ENCODE peak calls at places on chromosomes 1 and 21, in seven cellular contexts. S, N, E, J, Q, A and P are unnamed samples.
A peak's percentile ranks its signal among the peaks of the same experiment; 100 is the strongest.

GRCh38 chr21:39108291-39109162 is 74.7 kb downstream of the PSMG1 start:
- DNase-seq in A (no peak), Q (no peak), N (no peak), S (no peak), J (no peak), E (no peak), P (no peak)

GRCh38 chr1:82788038-82788437 is 987.3 kb downstream of the ADGRL2 start:
- DNase-seq in A (no peak), J (no peak), E (no peak), S (no peak), N (no peak), Q (no peak), P (no peak)

GRCh38 chr1:31199301-31199790 is 40.3 kb downstream of the NKAIN1 start:
- DNase-seq in J (no peak), A (no peak), E (no peak), Q (no peak), S (no peak), N (no peak), P (no peak)

GRCh38 chr1:72023063-72023647 is 259.2 kb downstream of the NEGR1 start:
- DNase-seq in S (no peak), A (no peak), J (no peak), N (no peak), E (peak; percentile 25), Q (no peak), P (no peak)

GRCh38 chr1:106226550-106226949 is 829.9 kb upstream of the PRMT6 start:
- DNase-seq in A (no peak), S (no peak), N (no peak), Q (no peak), E (no peak), J (no peak), P (no peak)

GRCh38 chr21:32554832-32555436 is 30.4 kb downstream of the TCP10L start:
- DNase-seq in J (no peak), N (peak; percentile 46), E (no peak), A (no peak), S (no peak), Q (no peak), P (no peak)

GRCh38 chr1:210369425-210369824 is 40.7 kb downstream of the HHAT start:
- DNase-seq in A (no peak), S (no peak), Q (no peak), N (no peak), J (no peak), E (peak; percentile 90), P (no peak)

GRCh38 chr1:188089461-188089860 is 1260.7 kb downstream of the PLA2G4A start:
- DNase-seq in A (no peak), N (peak; percentile 11), E (peak; percentile 84), Q (no peak), S (no peak), J (peak; percentile 7), P (no peak)

GRCh38 chr1:228347181-228347580 is 59.5 kb downstream of the TRIM11 start:
- DNase-seq in Q (no peak), E (no peak), A (no peak), N (no peak), S (no peak), J (no peak), P (no peak)

GRCh38 chr21:43734830-43735229 is 15.9 kb downstream of the PDXK start:
- DNase-seq in A (no peak), S (no peak), Q (peak; percentile 83), J (peak; percentile 94), N (peak; percentile 67), E (no peak), P (no peak)

GRCh38 chr1:102970496-102971078 is 137.7 kb downstream of the COL11A1 start:
- DNase-seq in A (peak; percentile 65), S (peak; percentile 40), Q (peak; percentile 9), N (peak; percentile 75), J (peak; percentile 85), E (peak; percentile 75), P (peak; percentile 1)

GRCh38 chr1:197440730-197441129 is 172.7 kb downstream of the CRB1 start:
- DNase-seq in Q (no peak), A (no peak), J (peak; percentile 74), N (no peak), S (no peak), E (no peak), P (no peak)

GRCh38 chr1:31583995-31584868 is 7.9 kb downstream of the TINAGL1 start:
- DNase-seq in Q (no peak), E (no peak), A (no peak), J (peak; percentile 85), N (peak; percentile 53), S (no peak), P (no peak)

GRCh38 chr1:7436056-7437005 is 334.8 kb upstream of the VAMP3 start:
- DNase-seq in Q (no peak), E (no peak), N (no peak), J (no peak), S (no peak), A (no peak), P (no peak)

GRCh38 chr1:59499273-59499955 is 202.5 kb downstream of the FGGY start:
- DNase-seq in E (no peak), N (no peak), Q (no peak), S (peak; percentile 84), A (no peak), J (peak; percentile 17), P (no peak)

GRCh38 chr21:43984905-43985689 is 27.0 kb upstream of the TRAPPC10 start:
- DNase-seq in Q (no peak), N (peak; percentile 24), J (no peak), A (no peak), E (peak; percentile 3), S (no peak), P (no peak)

GRCh38 chr1:33244809-33245186 is 11.5 kb upstream of the ZNF362 start:
- DNase-seq in A (no peak), S (no peak), N (no peak), Q (no peak), J (no peak), E (no peak), P (no peak)

GRCh38 chr1:24872446-24872845 is 57.6 kb downstream of the RUNX3 start:
- DNase-seq in Q (no peak), A (no peak), S (no peak), E (no peak), N (no peak), J (no peak), P (no peak)

GRCh38 chr21:42423197-42423675 is 19.5 kb downstream of the UBASH3A start:
- DNase-seq in J (no peak), E (no peak), Q (no peak), S (no peak), N (no peak), A (no peak), P (no peak)

GRCh38 chr21:40923914-40924313 is 77.0 kb upstream of the DSCAM start:
- DNase-seq in A (no peak), E (no peak), J (no peak), S (peak; percentile 11), Q (no peak), N (no peak), P (no peak)

GRCh38 chr1:42173155-42173933 is 8.8 kb upstream of the GUCA2A start:
- DNase-seq in N (peak; percentile 28), S (peak; percentile 47), E (peak; percentile 81), J (peak; percentile 65), A (peak; percentile 42), Q (peak; percentile 26), P (no peak)

GRCh38 chr1:155071701-155072100 is 6.9 kb upstream of the EFNA3 start:
- DNase-seq in S (no peak), Q (no peak), J (no peak), N (no peak), A (no peak), E (peak; percentile 86), P (no peak)

GRCh38 chr1:111802110-111802509 is 46.4 kb downstream of the DDX20 start:
- DNase-seq in S (no peak), N (no peak), Q (no peak), J (no peak), A (no peak), E (no peak), P (no peak)

GRCh38 chr1:100188617-100189016 is 10.6 kb upstream of the LRRC39 start:
- DNase-seq in E (no peak), A (no peak), S (no peak), J (peak; percentile 91), Q (no peak), N (peak; percentile 73), P (no peak)

GRCh38 chr1:198267921-198268320 is 111.1 kb downstream of the NEK7 start:
- DNase-seq in Q (no peak), S (peak; percentile 85), A (no peak), J (peak; percentile 79), E (no peak), N (peak; percentile 86), P (no peak)

GRCh38 chr1:22216210-22216883 is 73.5 kb upstream of the WNT4 start:
- DNase-seq in S (no peak), J (no peak), Q (no peak), E (no peak), A (no peak), N (no peak), P (no peak)

GRCh38 chr1:41474490-41475271 is 9.8 kb downstream of the EDN2 start:
- DNase-seq in E (peak; percentile 53), N (no peak), Q (no peak), A (no peak), S (peak; percentile 47), J (no peak), P (no peak)

GRCh38 chr1:182971219-182971618 is 18.3 kb upstream of the SHCBP1L start:
- DNase-seq in S (no peak), Q (no peak), A (no peak), E (no peak), N (no peak), J (no peak), P (no peak)

GRCh38 chr21:25441835-25442234 is 165.4 kb downstream of the MRPL39 start:
- DNase-seq in S (no peak), E (no peak), J (no peak), N (no peak), Q (no peak), A (no peak), P (no peak)

GRCh38 chr1:201565771-201566528 is 27.0 kb downstream of the NAV1 start:
- DNase-seq in A (no peak), E (no peak), S (no peak), Q (no peak), J (no peak), N (no peak), P (no peak)
- H3K27ac ChIP-seq in A (no peak overlapping the region), E (no peak overlapping the region), S (no peak overlapping the region), Q (peak overlapping the region; percentile 87), J (no peak overlapping the region), N (no peak overlapping the region), P (no peak overlapping the region)

DNA sequence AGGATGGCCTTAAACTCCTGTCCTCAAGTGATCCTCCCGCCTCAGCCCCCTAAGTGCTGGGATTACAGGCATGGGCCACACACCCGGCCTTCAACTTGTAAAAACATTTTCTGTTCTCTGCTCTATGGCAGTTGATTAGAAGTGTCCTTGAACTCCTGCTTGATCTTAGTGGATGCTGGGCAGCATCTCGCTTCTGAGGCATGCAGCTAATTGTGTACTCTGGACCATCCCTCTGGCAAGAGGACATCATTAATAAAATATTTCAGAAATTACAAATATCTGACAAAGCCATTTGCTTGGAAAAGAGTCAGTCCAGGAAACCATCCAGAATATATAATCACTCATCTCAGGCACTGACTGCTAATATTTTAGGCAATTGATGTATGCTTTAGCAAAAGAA is 8.1 kb downstream of the NGF start:
- DNase-seq in N (peak; percentile 46), J (no peak), A (no peak), Q (no peak), S (no peak), E (no peak), P (no peak)
- H3K27ac ChIP-seq in N (peak overlapping the region; percentile 53), J (no peak overlapping the region), A (no peak overlapping the region), Q (peak overlapping the region; percentile 90), S (no peak overlapping the region), E (no peak overlapping the region), P (no peak overlapping the region)

GRCh38 chr1:231522931-231523642 is 5.4 kb upstream of the TSNAX start:
- DNase-seq in N (no peak), J (no peak), A (no peak), E (no peak), Q (no peak), S (no peak), P (no peak)
- H3K27ac ChIP-seq in N (no peak overlapping the region), J (no peak overlapping the region), A (no peak overlapping the region), E (no peak overlapping the region), Q (no peak overlapping the region), S (no peak overlapping the region), P (no peak overlapping the region)

GRCh38 chr1:23394664-23395063 is 25.0 kb upstream of the ZNF436 start:
- DNase-seq in A (no peak), E (peak; percentile 80), Q (peak; percentile 69), J (peak; percentile 96), N (peak; percentile 69), S (no peak), P (no peak)
- H3K27ac ChIP-seq in A (no peak overlapping the region), E (peak overlapping the region; percentile 20), Q (peak overlapping the region; percentile 90), J (peak overlapping the region; percentile 94), N (peak overlapping the region; percentile 68), S (no peak overlapping the region), P (no peak overlapping the region)